ENCODE peak calls at places on chromosomes 7 and 10, in four cellular contexts. G is GM04504, K is nucleus accumbens, M is cardiac muscle cell. X is an unnamed sample.

GRCh38 chr10:314381-314780 is 179.1 kb downstream of the ZMYND11 start:
- DNase-seq in K (no peak), M (no peak), G (no peak), X (no peak)

GRCh38 chr7:157793973-157794763 is 457.4 kb downstream of the DNAJB6 start:
- DNase-seq in K (no peak), G (no peak), M (no peak), X (no peak)

GRCh38 chr10:48589266-48589665 is 15.6 kb downstream of the ARHGAP22 start:
- DNase-seq in K (no peak), G (peak), M (no peak), X (peak)

GRCh38 chr10:44035474-44036197 is 349.3 kb downstream of the CXCL12 start:
- DNase-seq in G (no peak), K (no peak), M (no peak), X (no peak)

GRCh38 chr10:62083868-62084267 is 182.4 kb downstream of the ARID5B start:
- DNase-seq in M (peak), G (no peak), K (no peak), X (peak)

GRCh38 chr10:117168135-117168674 is 29.1 kb upstream of the KCNK18 start:
- DNase-seq in K (no peak), M (peak), G (no peak), X (no peak)

GRCh38 chr7:44277851-44278250 is 47.5 kb downstream of the CAMK2B start:
- DNase-seq in M (no peak), K (no peak), G (no peak), X (no peak)

GRCh38 chr10:50653142-50653541 is 29.4 kb upstream of the SGMS1 start:
- DNase-seq in K (no peak), G (no peak), M (peak), X (peak)

GRCh38 chr7:150375662-150376521 is 3.2 kb upstream of the ZNF775 start:
- DNase-seq in K (no peak), M (no peak), G (no peak), X (no peak)

GRCh38 chr10:32350811-32351342 is 3.9 kb upstream of the EPC1 start:
- DNase-seq in G (no peak), K (no peak), M (no peak), X (no peak)

GRCh38 chr7:157410831-157411556 is 74.2 kb downstream of the DNAJB6 start:
- DNase-seq in M (no peak), G (no peak), K (no peak), X (no peak)

GRCh38 chr7:90850516-90850915 is 254.4 kb downstream of the CDK14 start:
- DNase-seq in M (peak), G (no peak), K (no peak), X (no peak)

GRCh38 chr10:127354255-127354654 is 157.9 kb upstream of the INSYN2A start:
- DNase-seq in K (no peak), M (no peak), G (no peak), X (no peak)

GRCh38 chr7:100705341-100705752 is 574 bp upstream of the POP7 start:
- DNase-seq in K (no peak), G (peak), M (peak), X (peak)

GRCh38 chr7:107661081-107661864 is 645 bp downstream of the SLC26A4 start:
- DNase-seq in G (no peak), K (no peak), M (peak), X (peak)

GRCh38 chr7:130865408-130866236 is 131.6 kb upstream of the KLF14 start:
- DNase-seq in K (no peak), G (no peak), M (peak), X (no peak)

GRCh38 chr10:112721080-112721698 is 228.9 kb upstream of the TCF7L2 start:
- DNase-seq in G (no peak), K (no peak), M (peak), X (peak)

GRCh38 chr10:78549536-78549935 is 515.9 kb downstream of the RPS24 start:
- DNase-seq in M (no peak), K (no peak), G (no peak), X (no peak)

GRCh38 chr10:132482090-132482489 is 55.5 kb upstream of the INPP5A start:
- DNase-seq in G (peak), K (no peak), M (no peak), X (peak)

GRCh38 chr10:87511526-87511925 is 6.8 kb downstream of the MINPP1 start:
- DNase-seq in K (no peak), M (no peak), G (no peak), X (no peak)

GRCh38 chr7:54141565-54141964 is 400.6 kb upstream of the VSTM2A start:
- DNase-seq in K (no peak), M (no peak), G (no peak), X (no peak)

GRCh38 chr7:94062372-94062771 is 58.2 kb upstream of the BET1 start:
- DNase-seq in K (no peak), M (no peak), G (no peak), X (no peak)

GRCh38 chr7:139630643-139631519 is 107.4 kb downstream of the CLEC2L start:
- DNase-seq in G (no peak), K (no peak), M (no peak), X (no peak)

GRCh38 chr10:13872411-13872810 is 285.6 kb downstream of the PRPF18 start:
- DNase-seq in K (no peak), G (no peak), M (no peak), X (no peak)

GRCh38 chr7:132450188-132450587 is 126.1 kb downstream of the PLXNA4 start:
- DNase-seq in G (no peak), K (no peak), M (no peak), X (no peak)

GRCh38 chr7:128408709-128409434 is 910 bp downstream of the IMPDH1 start:
- DNase-seq in K (no peak), M (no peak), G (no peak), X (peak)

GRCh38 chr7:157587051-157587450 is 250.2 kb downstream of the DNAJB6 start:
- DNase-seq in M (no peak), K (no peak), G (no peak), X (no peak)

GRCh38 chr7:133310232-133310852 is 57.5 kb downstream of the EXOC4 start:
- DNase-seq in M (peak), K (no peak), G (no peak), X (no peak)

GRCh38 chr10:68559872-68560200 is 301 bp upstream of the TET1 start:
- DNase-seq in M (no peak), G (no peak), K (no peak), X (no peak)

GRCh38 chr7:18874875-18875274 is 242.6 kb downstream of the TWIST1 start:
- DNase-seq in G (peak), K (no peak), M (no peak), X (no peak)

GRCh38 chr10:35778344-35778743 is 136.2 kb upstream of the FZD8 start:
- DNase-seq in G (no peak), K (no peak), M (no peak), X (no peak)

GRCh38 chr10:125158528-125159485 is 1.6 kb downstream of the CTBP2 start:
- DNase-seq in K (no peak), G (peak), M (peak), X (no peak)

GRCh38 chr7:11212080-11212711 is 238.5 kb downstream of the PHF14 start:
- DNase-seq in M (peak), G (peak), K (no peak), X (peak)

GRCh38 chr7:7921830-7922229 is 46.8 kb upstream of the GLCCI1 start:
- DNase-seq in G (no peak), K (no peak), M (no peak), X (no peak)

GRCh38 chr7:18202315-18203045 is 174.8 kb upstream of the PRPS1L1 start:
- DNase-seq in G (no peak), K (no peak), M (no peak), X (no peak)

GRCh38 chr10:132538031-132538789 is 623 bp downstream of the INPP5A start:
- DNase-seq in G (no peak), K (no peak), M (no peak), X (no peak)

GRCh38 chr7:6532516-6532915 is 18.7 kb downstream of the GRID2IP start:
- DNase-seq in K (no peak), M (no peak), G (no peak), X (no peak)

X was measured in bronchial epithelial cell.